ENCODE peak calls at places on chromosomes 12 and 14, in seven cellular contexts. O is coronary artery; N is fibroblast of mammary gland; A is RKO; Y is C1 segment of cervical spinal cord; K is activated gamma-delta T cell treated with Interleukin-2 at 50 U/mL for 16 hours; E is activated CD8-positive, alpha-beta memory T cell treated with anti-CD3 and anti-CD28 coated beads, Interleukin-2, amount 50 U/mL, for 4 hours. C is an unnamed sample.

GRCh38 chr14:99537399-99537798 is 56.2 kb downstream of the CCNK start:
- DNase-seq in O (no peak), N (peak), A (no peak), Y (no peak), K (no peak), E (no peak), C (peak)

GRCh38 chr12:67519824-67520433 is 128.6 kb upstream of the DYRK2 start:
- DNase-seq in O (no peak), N (no peak), A (no peak), Y (no peak), K (no peak), E (no peak), C (no peak)

GRCh38 chr12:117158911-117159310 is 31.4 kb downstream of the FBXO21 start:
- DNase-seq in O (no peak), N (no peak), A (peak), Y (no peak), K (no peak), E (no peak), C (no peak)

GRCh38 chr14:34693228-34693939 is 21.0 kb downstream of the CFL2 start:
- DNase-seq in O (no peak), N (no peak), A (no peak), Y (no peak), K (peak), E (peak), C (no peak)

GRCh38 chr14:30656190-30656632 is 34.1 kb downstream of the SCFD1 start:
- DNase-seq in O (no peak), N (peak), A (peak), Y (no peak), K (no peak), E (no peak), C (peak)

GRCh38 chr12:74644681-74645080 is 107.0 kb downstream of the ATXN7L3B start:
- DNase-seq in O (no peak), N (no peak), A (no peak), Y (no peak), K (no peak), E (no peak), C (no peak)

GRCh38 chr12:71360013-71360412 is 79.6 kb upstream of the LGR5 start:
- DNase-seq in O (no peak), N (no peak), A (no peak), Y (no peak), K (no peak), E (no peak), C (no peak)

GRCh38 chr14:58298477-58298879 is at the start of gene ARID4A:
- DNase-seq in O (peak), N (no peak), A (no peak), Y (no peak), K (peak), E (peak), C (no peak)

GRCh38 chr12:53984901-53985357 is at the start of gene HOXC10:
- DNase-seq in O (no peak), N (peak), A (peak), Y (peak), K (peak), E (peak), C (peak)

GRCh38 chr12:103742349-103742784 is 98.7 kb downstream of the NT5DC3 start:
- DNase-seq in O (no peak), N (no peak), A (no peak), Y (no peak), K (no peak), E (no peak), C (peak)

GRCh38 chr14:70077005-70077404 is 111.7 kb downstream of the SLC8A3 start:
- DNase-seq in O (no peak), N (no peak), A (no peak), Y (no peak), K (no peak), E (no peak), C (no peak)

GRCh38 chr14:92670177-92670576 is 78.2 kb downstream of the LGMN start:
- DNase-seq in O (no peak), N (peak), A (no peak), Y (no peak), K (no peak), E (no peak), C (peak)

GRCh38 chr12:53932915-53933314 is 5.7 kb upstream of the HOXC13 start:
- DNase-seq in O (no peak), N (no peak), A (no peak), Y (no peak), K (no peak), E (no peak), C (no peak)

GRCh38 chr12:12881495-12881894 is 9.9 kb upstream of the GPRC5A start:
- DNase-seq in O (no peak), N (peak), A (peak), Y (no peak), K (no peak), E (no peak), C (peak)